ENCODE peak calls at places on chromosomes 7 and 10, in four cellular contexts. One of them, this sample, is unnamed.

GRCh38 chr10:114631678-114632417 is 26.2 kb downstream of the ABLIM1 start:
- DNase-seq in GM10248: peak; percentile 47
- DNase-seq in GM23248: peak; percentile 69
- DNase-seq in AG09309: no peak
- DNase-seq in this sample: peak; percentile 45

GRCh38 chr7:100106633-100107032 is 5.2 kb downstream of the AP4M1 start:
- DNase-seq in AG09309: no peak
- DNase-seq in GM23248: no peak
- DNase-seq in GM10248: no peak
- DNase-seq in this sample: no peak

GRCh38 chr7:128259131-128260056 is 18.3 kb downstream of the LEP start:
- DNase-seq in AG09309: no peak
- DNase-seq in GM10248: no peak
- DNase-seq in GM23248: peak; percentile 36
- DNase-seq in this sample: no peak

GRCh38 chr10:128144547-128144946 is 18.3 kb upstream of the MKI67 start:
- DNase-seq in GM10248: no peak
- DNase-seq in AG09309: no peak
- DNase-seq in GM23248: no peak
- DNase-seq in this sample: no peak

GRCh38 chr7:30379131-30379530 is 94.7 kb downstream of the ZNRF2 start:
- DNase-seq in GM10248: no peak
- DNase-seq in AG09309: peak; percentile 35
- DNase-seq in GM23248: peak; percentile 5
- DNase-seq in this sample: no peak

GRCh38 chr7:128831178-128831993 is 1.2 kb downstream of the FLNC start:
- DNase-seq in AG09309: no peak
- DNase-seq in GM23248: peak; percentile 68
- DNase-seq in GM10248: peak; percentile 49
- DNase-seq in this sample: peak; percentile 67

GRCh38 chr7:45663167-45663921 is 89.2 kb downstream of the ADCY1 start:
- DNase-seq in GM23248: peak; percentile 46
- DNase-seq in AG09309: no peak
- DNase-seq in GM10248: peak; percentile 52
- DNase-seq in this sample: peak; percentile 45

GRCh38 chr10:84613336-84614021 is 285.1 kb downstream of the CCSER2 start:
- DNase-seq in AG09309: no peak
- DNase-seq in GM10248: no peak
- DNase-seq in GM23248: peak; percentile 18
- DNase-seq in this sample: no peak

GRCh38 chr7:48366096-48366495 is 194.8 kb downstream of the ABCA13 start:
- DNase-seq in GM10248: no peak
- DNase-seq in GM23248: no peak
- DNase-seq in AG09309: no peak
- DNase-seq in this sample: no peak

GRCh38 chr7:130013241-130013640 is 37.9 kb downstream of the ZC3HC1 start:
- DNase-seq in GM23248: no peak
- DNase-seq in GM10248: no peak
- DNase-seq in AG09309: no peak
- DNase-seq in this sample: no peak

GRCh38 chr10:11639861-11640764 is 28.7 kb upstream of the USP6NL start:
- DNase-seq in GM10248: no peak
- DNase-seq in GM23248: no peak
- DNase-seq in AG09309: no peak
- DNase-seq in this sample: no peak

GRCh38 chr10:75355706-75356105 is 45.9 kb downstream of the ZNF503 start:
- DNase-seq in AG09309: no peak
- DNase-seq in GM10248: no peak
- DNase-seq in GM23248: peak; percentile 23
- DNase-seq in this sample: no peak

GRCh38 chr10:58511765-58512469 is 755 bp upstream of the BICC1 start:
- DNase-seq in AG09309: no peak
- DNase-seq in GM10248: no peak
- DNase-seq in GM23248: peak; percentile 66
- DNase-seq in this sample: peak; percentile 19

GRCh38 chr10:48740023-48740707 is 55.5 kb downstream of the WDFY4 start:
- DNase-seq in GM23248: no peak
- DNase-seq in AG09309: no peak
- DNase-seq in GM10248: no peak
- DNase-seq in this sample: no peak

GRCh38 chr7:20454202-20454601 is 123.5 kb downstream of the ITGB8 start:
- DNase-seq in AG09309: no peak
- DNase-seq in GM10248: no peak
- DNase-seq in GM23248: no peak
- DNase-seq in this sample: no peak

GRCh38 chr10:95392711-95393164 is 101.9 kb upstream of the PDLIM1 start:
- DNase-seq in AG09309: no peak
- DNase-seq in GM10248: no peak
- DNase-seq in GM23248: no peak
- DNase-seq in this sample: peak; percentile 60

GRCh38 chr7:115748123-115748738 is 282.3 kb downstream of the TFEC start:
- DNase-seq in GM23248: peak; percentile 41
- DNase-seq in GM10248: no peak
- DNase-seq in AG09309: no peak
- DNase-seq in this sample: no peak

GRCh38 chr10:116691079-116691398 is 51.3 kb downstream of the HSPA12A start:
- DNase-seq in GM23248: no peak
- DNase-seq in AG09309: no peak
- DNase-seq in GM10248: no peak
- DNase-seq in this sample: no peak

GRCh38 chr10:115503546-115503945 is 410.4 kb downstream of the ATRNL1 start:
- DNase-seq in GM23248: no peak
- DNase-seq in AG09309: no peak
- DNase-seq in GM10248: no peak
- DNase-seq in this sample: no peak

GRCh38 chr10:31467791-31468535 is 148.9 kb downstream of the ZEB1 start:
- DNase-seq in GM23248: peak; percentile 37
- DNase-seq in GM10248: peak; percentile 10
- DNase-seq in AG09309: no peak
- DNase-seq in this sample: no peak

GRCh38 chr7:112596260-112596659 is 115.5 kb downstream of the LSMEM1 start:
- DNase-seq in GM10248: no peak
- DNase-seq in GM23248: peak; percentile 70
- DNase-seq in AG09309: peak; percentile 4
- DNase-seq in this sample: no peak

GRCh38 chr7:11742496-11742895 is 89.5 kb downstream of the THSD7A start:
- DNase-seq in GM10248: no peak
- DNase-seq in AG09309: no peak
- DNase-seq in GM23248: no peak
- DNase-seq in this sample: no peak

GRCh38 chr7:85177316-85177715 is 9.5 kb downstream of the SEMA3D start:
- DNase-seq in AG09309: no peak
- DNase-seq in GM23248: peak; percentile 57
- DNase-seq in GM10248: no peak
- DNase-seq in this sample: no peak

GRCh38 chr7:3722396-3722846 is 421.4 kb downstream of the SDK1 start:
- DNase-seq in GM23248: no peak
- DNase-seq in GM10248: no peak
- DNase-seq in AG09309: no peak
- DNase-seq in this sample: no peak

GRCh38 chr7:45217358-45217757 is 59.8 kb downstream of the RAMP3 start:
- DNase-seq in GM10248: no peak
- DNase-seq in GM23248: no peak
- DNase-seq in AG09309: no peak
- DNase-seq in this sample: no peak

GRCh38 chr10:133336131-133337078 is at the start of gene CALY:
- DNase-seq in GM23248: peak; percentile 15
- DNase-seq in GM10248: peak; percentile 63
- DNase-seq in AG09309: no peak
- DNase-seq in this sample: peak; percentile 78

GRCh38 chr7:16951483-16952080 is 69.8 kb upstream of the AGR3 start:
- DNase-seq in GM10248: no peak
- DNase-seq in AG09309: no peak
- DNase-seq in GM23248: peak; percentile 50
- DNase-seq in this sample: no peak

GRCh38 chr10:77602231-77602912 is 35.2 kb downstream of the KCNMA1 start:
- DNase-seq in GM23248: peak; percentile 41
- DNase-seq in GM10248: no peak
- DNase-seq in AG09309: no peak
- DNase-seq in this sample: no peak